ENCODE peak calls at places on chromosomes 5 and 9, in seven cellular contexts. One of them, this sample, is unnamed.

GRCh38 chr5:172722309-172722815 is 48.6 kb downstream of the DUSP1 start:
- DNase-seq in CD8-positive, alpha-beta T cell: peak; percentile 50
- DNase-seq in upper lobe of left lung: no peak
- DNase-seq in AG10803: no peak
- DNase-seq in HFF-Myc: no peak
- DNase-seq in neural progenitor cell: no peak
- DNase-seq in A673: no peak
- DNase-seq in this sample: no peak

GRCh38 chr9:78605029-78605930 is 308.4 kb downstream of the PSAT1 start:
- DNase-seq in CD8-positive, alpha-beta T cell: no peak
- DNase-seq in upper lobe of left lung: no peak
- DNase-seq in AG10803: peak; percentile 22
- DNase-seq in HFF-Myc: no peak
- DNase-seq in neural progenitor cell: peak; percentile 70
- DNase-seq in A673: peak; percentile 7
- DNase-seq in this sample: no peak

GRCh38 chr9:97954550-97954989 is 16.6 kb upstream of the HEMGN start:
- DNase-seq in CD8-positive, alpha-beta T cell: peak; percentile 59
- DNase-seq in upper lobe of left lung: peak; percentile 50
- DNase-seq in AG10803: no peak
- DNase-seq in HFF-Myc: no peak
- DNase-seq in neural progenitor cell: peak; percentile 76
- DNase-seq in A673: no peak
- DNase-seq in this sample: peak; percentile 12

GRCh38 chr9:27352457-27353188 is 55.7 kb upstream of the EQTN start:
- DNase-seq in CD8-positive, alpha-beta T cell: no peak
- DNase-seq in upper lobe of left lung: peak; percentile 42
- DNase-seq in AG10803: no peak
- DNase-seq in HFF-Myc: no peak
- DNase-seq in neural progenitor cell: no peak
- DNase-seq in A673: no peak
- DNase-seq in this sample: no peak

GRCh38 chr5:59592101-59592500 is 301.4 kb downstream of the PDE4D start:
- DNase-seq in CD8-positive, alpha-beta T cell: no peak
- DNase-seq in upper lobe of left lung: no peak
- DNase-seq in AG10803: peak; percentile 43
- DNase-seq in HFF-Myc: no peak
- DNase-seq in neural progenitor cell: no peak
- DNase-seq in A673: no peak
- DNase-seq in this sample: peak; percentile 34

GRCh38 chr5:75363726-75364495 is 26.9 kb downstream of the HMGCR start:
- DNase-seq in CD8-positive, alpha-beta T cell: no peak
- DNase-seq in upper lobe of left lung: peak; percentile 81
- DNase-seq in AG10803: no peak
- DNase-seq in HFF-Myc: no peak
- DNase-seq in neural progenitor cell: no peak
- DNase-seq in A673: no peak
- DNase-seq in this sample: no peak

GRCh38 chr5:108998216-108998615 is 250.5 kb downstream of the FER start:
- DNase-seq in CD8-positive, alpha-beta T cell: no peak
- DNase-seq in upper lobe of left lung: no peak
- DNase-seq in AG10803: no peak
- DNase-seq in HFF-Myc: no peak
- DNase-seq in neural progenitor cell: no peak
- DNase-seq in A673: no peak
- DNase-seq in this sample: no peak

GRCh38 chr9:76592105-76593010 is 133.4 kb downstream of the GCNT1 start:
- DNase-seq in CD8-positive, alpha-beta T cell: no peak
- DNase-seq in upper lobe of left lung: no peak
- DNase-seq in AG10803: peak; percentile 81
- DNase-seq in HFF-Myc: no peak
- DNase-seq in neural progenitor cell: peak; percentile 45
- DNase-seq in A673: no peak
- DNase-seq in this sample: no peak

GRCh38 chr5:76663573-76663972 is 40.4 kb upstream of the F2RL2 start:
- DNase-seq in CD8-positive, alpha-beta T cell: no peak
- DNase-seq in upper lobe of left lung: no peak
- DNase-seq in AG10803: no peak
- DNase-seq in HFF-Myc: no peak
- DNase-seq in neural progenitor cell: no peak
- DNase-seq in A673: no peak
- DNase-seq in this sample: no peak

GRCh38 chr5:181186022-181186421 is 19.0 kb downstream of the TRIM7 start:
- DNase-seq in CD8-positive, alpha-beta T cell: no peak
- DNase-seq in upper lobe of left lung: no peak
- DNase-seq in AG10803: no peak
- DNase-seq in HFF-Myc: no peak
- DNase-seq in neural progenitor cell: no peak
- DNase-seq in A673: no peak
- DNase-seq in this sample: no peak

GRCh38 chr5:1732238-1732880 is 67.3 kb downstream of the MRPL36 start:
- DNase-seq in CD8-positive, alpha-beta T cell: no peak
- DNase-seq in upper lobe of left lung: no peak
- DNase-seq in AG10803: no peak
- DNase-seq in HFF-Myc: no peak
- DNase-seq in neural progenitor cell: no peak
- DNase-seq in A673: no peak
- DNase-seq in this sample: no peak

GRCh38 chr9:25207402-25207801 is 470.8 kb downstream of the TUSC1 start:
- DNase-seq in CD8-positive, alpha-beta T cell: no peak
- DNase-seq in upper lobe of left lung: no peak
- DNase-seq in AG10803: no peak
- DNase-seq in HFF-Myc: no peak
- DNase-seq in neural progenitor cell: peak; percentile 20
- DNase-seq in A673: no peak
- DNase-seq in this sample: no peak

GRCh38 chr5:24621809-24622208 is 23.0 kb downstream of the CDH10 start:
- DNase-seq in CD8-positive, alpha-beta T cell: no peak
- DNase-seq in upper lobe of left lung: no peak
- DNase-seq in AG10803: peak; percentile 35
- DNase-seq in HFF-Myc: no peak
- DNase-seq in neural progenitor cell: no peak
- DNase-seq in A673: peak; percentile 64
- DNase-seq in this sample: no peak

GRCh38 chr9:99253772-99254431 is 31.8 kb downstream of the SEC61B start:
- DNase-seq in CD8-positive, alpha-beta T cell: peak; percentile 69
- DNase-seq in upper lobe of left lung: no peak
- DNase-seq in AG10803: no peak
- DNase-seq in HFF-Myc: no peak
- DNase-seq in neural progenitor cell: peak; percentile 38
- DNase-seq in A673: no peak
- DNase-seq in this sample: no peak

GRCh38 chr9:120480707-120481106 is 99.3 kb downstream of the CDK5RAP2 start:
- DNase-seq in CD8-positive, alpha-beta T cell: no peak
- DNase-seq in upper lobe of left lung: no peak
- DNase-seq in AG10803: peak; percentile 45
- DNase-seq in HFF-Myc: no peak
- DNase-seq in neural progenitor cell: no peak
- DNase-seq in A673: no peak
- DNase-seq in this sample: peak; percentile 7

GRCh38 chr9:35114113-35114847 is 1.4 kb downstream of the ATOSB start:
- DNase-seq in CD8-positive, alpha-beta T cell: peak; percentile 71
- DNase-seq in upper lobe of left lung: peak; percentile 93
- DNase-seq in AG10803: peak; percentile 96
- DNase-seq in HFF-Myc: peak; percentile 89
- DNase-seq in neural progenitor cell: peak; percentile 98
- DNase-seq in A673: peak; percentile 97
- DNase-seq in this sample: peak; percentile 96

GRCh38 chr9:97518909-97519307 is 17.4 kb downstream of the TMOD1 start:
- DNase-seq in CD8-positive, alpha-beta T cell: no peak
- DNase-seq in upper lobe of left lung: peak; percentile 83
- DNase-seq in AG10803: peak; percentile 76
- DNase-seq in HFF-Myc: peak; percentile 63
- DNase-seq in neural progenitor cell: no peak
- DNase-seq in A673: peak; percentile 68
- DNase-seq in this sample: peak; percentile 90

GRCh38 chr9:1743121-1743710 is 271.9 kb upstream of the SMARCA2 start:
- DNase-seq in CD8-positive, alpha-beta T cell: no peak
- DNase-seq in upper lobe of left lung: no peak
- DNase-seq in AG10803: no peak
- DNase-seq in HFF-Myc: no peak
- DNase-seq in neural progenitor cell: peak; percentile 54
- DNase-seq in A673: no peak
- DNase-seq in this sample: no peak

GRCh38 chr9:127637322-127637847 is 25.3 kb downstream of the STXBP1 start:
- DNase-seq in CD8-positive, alpha-beta T cell: no peak
- DNase-seq in upper lobe of left lung: peak; percentile 28
- DNase-seq in AG10803: peak; percentile 85
- DNase-seq in HFF-Myc: peak; percentile 33
- DNase-seq in neural progenitor cell: no peak
- DNase-seq in A673: peak; percentile 49
- DNase-seq in this sample: peak; percentile 91

GRCh38 chr5:94362857-94363256 is 255.5 kb downstream of the KIAA0825 start:
- DNase-seq in CD8-positive, alpha-beta T cell: no peak
- DNase-seq in upper lobe of left lung: no peak
- DNase-seq in AG10803: no peak
- DNase-seq in HFF-Myc: no peak
- DNase-seq in neural progenitor cell: no peak
- DNase-seq in A673: no peak
- DNase-seq in this sample: no peak

GRCh38 chr9:20012232-20012631 is 223.4 kb upstream of the SLC24A2 start:
- DNase-seq in CD8-positive, alpha-beta T cell: no peak
- DNase-seq in upper lobe of left lung: no peak
- DNase-seq in AG10803: no peak
- DNase-seq in HFF-Myc: no peak
- DNase-seq in neural progenitor cell: no peak
- DNase-seq in A673: no peak
- DNase-seq in this sample: no peak

GRCh38 chr9:2134391-2134790 is 119.2 kb downstream of the SMARCA2 start:
- DNase-seq in CD8-positive, alpha-beta T cell: no peak
- DNase-seq in upper lobe of left lung: no peak
- DNase-seq in AG10803: peak; percentile 43
- DNase-seq in HFF-Myc: no peak
- DNase-seq in neural progenitor cell: no peak
- DNase-seq in A673: no peak
- DNase-seq in this sample: no peak

GRCh38 chr9:70120834-70121510 is 77.3 kb downstream of the MAMDC2 start:
- DNase-seq in CD8-positive, alpha-beta T cell: no peak
- DNase-seq in upper lobe of left lung: no peak
- DNase-seq in AG10803: peak; percentile 94
- DNase-seq in HFF-Myc: peak; percentile 76
- DNase-seq in neural progenitor cell: peak; percentile 12
- DNase-seq in A673: no peak
- DNase-seq in this sample: peak; percentile 90

DNA sequence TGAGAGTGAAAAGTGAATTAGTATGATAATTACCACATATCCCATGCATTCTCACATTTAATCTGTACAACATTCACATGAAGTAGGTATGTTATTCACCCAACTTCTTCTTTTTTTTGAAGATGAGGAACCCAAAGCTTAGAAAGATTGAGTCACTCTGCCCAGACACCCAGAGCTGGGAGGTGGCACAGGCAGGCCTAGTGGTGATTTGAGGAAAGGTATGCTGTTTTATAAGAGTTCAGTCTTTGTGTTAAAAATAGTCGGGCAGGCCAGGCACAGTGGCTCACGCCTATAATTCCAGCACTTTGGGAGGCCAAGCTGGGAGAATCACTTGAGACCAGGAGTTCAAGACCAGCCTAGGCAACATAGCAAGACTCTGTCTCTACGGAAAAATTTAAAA is 285.3 kb downstream of the NR3C1 start:
- DNase-seq in CD8-positive, alpha-beta T cell: no peak
- DNase-seq in upper lobe of left lung: peak; percentile 50
- DNase-seq in AG10803: no peak
- DNase-seq in HFF-Myc: no peak
- DNase-seq in neural progenitor cell: no peak
- DNase-seq in A673: no peak
- DNase-seq in this sample: no peak
- TF ChIP-seq CTCF in CD8-positive, alpha-beta T cell: no peak
- TF ChIP-seq CTCF in upper lobe of left lung: no peak
- TF ChIP-seq CTCF in AG10803: no peak
- TF ChIP-seq CTCF in HFF-Myc: no peak
- TF ChIP-seq CTCF in neural progenitor cell: no peak
- TF ChIP-seq CTCF in A673: no peak
- TF ChIP-seq CTCF in this sample: no peak

GRCh38 chr9:124190761-124191160 is 67.0 kb upstream of the NEK6 start:
- DNase-seq in CD8-positive, alpha-beta T cell: no peak
- DNase-seq in upper lobe of left lung: no peak
- DNase-seq in AG10803: no peak
- DNase-seq in HFF-Myc: no peak
- DNase-seq in neural progenitor cell: peak; percentile 23
- DNase-seq in A673: no peak
- DNase-seq in this sample: no peak
- H3K4me3 ChIP-seq in CD8-positive, alpha-beta T cell: no peak overlapping the region
- H3K4me3 ChIP-seq in upper lobe of left lung: no peak overlapping the region
- H3K4me3 ChIP-seq in AG10803: no peak overlapping the region
- H3K4me3 ChIP-seq in HFF-Myc: no peak overlapping the region
- H3K4me3 ChIP-seq in neural progenitor cell: no peak overlapping the region
- H3K4me3 ChIP-seq in A673: no peak overlapping the region
- H3K4me3 ChIP-seq in this sample: no peak overlapping the region

GRCh38 chr9:126397056-126397455 is 70.4 kb downstream of the MVB12B start:
- DNase-seq in CD8-positive, alpha-beta T cell: peak; percentile 91
- DNase-seq in upper lobe of left lung: no peak
- DNase-seq in AG10803: no peak
- DNase-seq in HFF-Myc: no peak
- DNase-seq in neural progenitor cell: no peak
- DNase-seq in A673: no peak
- DNase-seq in this sample: no peak
- TF ChIP-seq CTCF in CD8-positive, alpha-beta T cell: peak; percentile 52
- TF ChIP-seq CTCF in upper lobe of left lung: peak; percentile 11
- TF ChIP-seq CTCF in AG10803: peak; percentile 5
- TF ChIP-seq CTCF in HFF-Myc: no peak
- TF ChIP-seq CTCF in neural progenitor cell: no peak
- TF ChIP-seq CTCF in A673: no peak
- TF ChIP-seq CTCF in this sample: no peak

GRCh38 chr9:132554755-132555154 is 27.7 kb upstream of the BARHL1 start:
- DNase-seq in CD8-positive, alpha-beta T cell: no peak
- DNase-seq in upper lobe of left lung: no peak
- DNase-seq in AG10803: no peak
- DNase-seq in HFF-Myc: no peak
- DNase-seq in neural progenitor cell: no peak
- DNase-seq in A673: no peak
- DNase-seq in this sample: no peak

GRCh38 chr9:132556226-132556625 is 26.2 kb upstream of the BARHL1 start:
- DNase-seq in CD8-positive, alpha-beta T cell: no peak
- DNase-seq in upper lobe of left lung: no peak
- DNase-seq in AG10803: no peak
- DNase-seq in HFF-Myc: no peak
- DNase-seq in neural progenitor cell: peak; percentile 72
- DNase-seq in A673: no peak
- DNase-seq in this sample: no peak

GRCh38 chr9:132557159-132557558 is 25.2 kb upstream of the BARHL1 start:
- DNase-seq in CD8-positive, alpha-beta T cell: no peak
- DNase-seq in upper lobe of left lung: no peak
- DNase-seq in AG10803: no peak
- DNase-seq in HFF-Myc: no peak
- DNase-seq in neural progenitor cell: no peak
- DNase-seq in A673: no peak
- DNase-seq in this sample: no peak

GRCh38 chr9:132556701-132557100 is 25.7 kb upstream of the BARHL1 start:
- DNase-seq in CD8-positive, alpha-beta T cell: no peak
- DNase-seq in upper lobe of left lung: no peak
- DNase-seq in AG10803: no peak
- DNase-seq in HFF-Myc: no peak
- DNase-seq in neural progenitor cell: peak; percentile 74
- DNase-seq in A673: no peak
- DNase-seq in this sample: no peak

DNA sequence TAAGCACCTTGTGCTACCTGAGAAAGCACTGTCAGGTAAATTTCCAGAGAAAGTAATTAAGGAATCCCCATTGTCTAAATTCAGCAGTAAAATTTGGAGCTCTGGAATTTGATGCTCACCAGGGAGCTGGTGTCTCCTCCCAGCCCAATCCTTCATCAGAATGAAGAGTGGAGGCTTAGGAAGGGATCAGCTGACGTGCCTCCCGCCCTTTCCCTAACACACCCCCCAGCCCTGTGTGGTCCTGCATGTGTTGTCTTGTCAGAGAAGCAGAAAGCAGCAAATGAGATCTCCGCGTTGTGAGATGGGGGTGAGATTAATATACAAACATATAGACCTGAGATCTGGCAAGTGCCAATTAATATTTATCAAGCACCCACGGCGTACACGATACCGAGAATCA is 26.9 kb upstream of the BARHL1 start:
- DNase-seq in CD8-positive, alpha-beta T cell: no peak
- DNase-seq in upper lobe of left lung: no peak
- DNase-seq in AG10803: no peak
- DNase-seq in HFF-Myc: no peak
- DNase-seq in neural progenitor cell: peak; percentile 66
- DNase-seq in A673: no peak
- DNase-seq in this sample: no peak
- H3K4me3 ChIP-seq in CD8-positive, alpha-beta T cell: no peak overlapping the region
- H3K4me3 ChIP-seq in upper lobe of left lung: no peak overlapping the region
- H3K4me3 ChIP-seq in AG10803: no peak overlapping the region
- H3K4me3 ChIP-seq in HFF-Myc: no peak overlapping the region
- H3K4me3 ChIP-seq in neural progenitor cell: peak overlapping the region; percentile 24
- H3K4me3 ChIP-seq in A673: no peak overlapping the region
- H3K4me3 ChIP-seq in this sample: no peak overlapping the region

This sample was measured in fibroblast of villous mesenchyme.